ENCODE peak calls at places on chromosomes 5 and 9, in six cellular contexts. E, V, F, A, W and H are unnamed samples.

GRCh38 chr5:59745422-59745863 is 148.1 kb downstream of the PDE4D start:
- DNase-seq in E (no peak), V (no peak), F (no peak), A (peak), W (peak), H (peak)

GRCh38 chr5:1314564-1314982 is 19.7 kb upstream of the TERT start:
- DNase-seq in E (no peak), V (no peak), F (no peak), A (no peak), W (no peak), H (no peak)

GRCh38 chr5:96733771-96734498 is 71.8 kb downstream of the CAST start:
- DNase-seq in E (no peak), V (no peak), F (peak), A (no peak), W (no peak), H (no peak)

GRCh38 chr5:143198332-143198731 is 205.2 kb downstream of the NR3C1 start:
- DNase-seq in E (no peak), V (no peak), F (no peak), A (no peak), W (no peak), H (no peak)

GRCh38 chr5:15757635-15758034 is 257.7 kb downstream of the FBXL7 start:
- DNase-seq in E (no peak), V (no peak), F (no peak), A (no peak), W (no peak), H (no peak)

GRCh38 chr9:32590898-32591297 is 17.9 kb upstream of the NDUFB6 start:
- DNase-seq in E (no peak), V (no peak), F (no peak), A (no peak), W (no peak), H (no peak)

GRCh38 chr5:94524841-94525697 is 93.3 kb downstream of the KIAA0825 start:
- DNase-seq in E (peak), V (peak), F (peak), A (peak), W (peak), H (peak)

GRCh38 chr5:147472669-147473131 is 37.2 kb downstream of the DPYSL3 start:
- DNase-seq in E (no peak), V (no peak), F (no peak), A (no peak), W (no peak), H (peak)

GRCh38 chr5:850511-851006 is at the start of gene ZDHHC11:
- DNase-seq in E (no peak), V (no peak), F (peak), A (no peak), W (no peak), H (no peak)